ENCODE peak calls at places on chromosomes 4 and X, in four cellular contexts. One of them, this sample, is unnamed.

GRCh38 chr4:185343726-185344581 is 51.8 kb downstream of the LRP2BP start:
- DNase-seq in neuronal stem cell: no peak
- DNase-seq in left ventricle myocardium inferior: no peak
- DNase-seq in tibial artery: no peak
- DNase-seq in this sample: no peak

GRCh38 chr4:136281889-136282288 is 1250.4 kb downstream of the PCDH18 start:
- DNase-seq in neuronal stem cell: no peak
- DNase-seq in left ventricle myocardium inferior: no peak
- DNase-seq in tibial artery: no peak
- DNase-seq in this sample: no peak

GRCh38 chr4:100590308-100590707 is 72.5 kb upstream of the EMCN start:
- DNase-seq in neuronal stem cell: no peak
- DNase-seq in left ventricle myocardium inferior: no peak
- DNase-seq in tibial artery: no peak
- DNase-seq in this sample: no peak

GRCh38 chrX:24424948-24425347 is 40.1 kb upstream of the PDK3 start:
- DNase-seq in neuronal stem cell: no peak
- DNase-seq in left ventricle myocardium inferior: peak
- DNase-seq in tibial artery: peak
- DNase-seq in this sample: no peak

GRCh38 chr4:40471923-40472322 is 136.8 kb downstream of the CHRNA9 start:
- DNase-seq in neuronal stem cell: no peak
- DNase-seq in left ventricle myocardium inferior: no peak
- DNase-seq in tibial artery: no peak
- DNase-seq in this sample: no peak

GRCh38 chrX:11375614-11376119 is 82.5 kb downstream of the AMELX start:
- DNase-seq in neuronal stem cell: no peak
- DNase-seq in left ventricle myocardium inferior: no peak
- DNase-seq in tibial artery: no peak
- DNase-seq in this sample: no peak

GRCh38 chr4:156954598-156954997 is 17.0 kb downstream of the PDGFC start:
- DNase-seq in neuronal stem cell: no peak
- DNase-seq in left ventricle myocardium inferior: no peak
- DNase-seq in tibial artery: no peak
- DNase-seq in this sample: no peak

GRCh38 chrX:19640063-19640462 is 124.8 kb upstream of the MAP3K15 start:
- DNase-seq in neuronal stem cell: no peak
- DNase-seq in left ventricle myocardium inferior: no peak
- DNase-seq in tibial artery: no peak
- DNase-seq in this sample: no peak

GRCh38 chr4:106105697-106106096 is 210.3 kb downstream of the TBCK start:
- DNase-seq in neuronal stem cell: no peak
- DNase-seq in left ventricle myocardium inferior: no peak
- DNase-seq in tibial artery: no peak
- DNase-seq in this sample: no peak

GRCh38 chrX:120560405-120560841 is 339 bp downstream of the CUL4B start:
- DNase-seq in neuronal stem cell: no peak
- DNase-seq in left ventricle myocardium inferior: peak
- DNase-seq in tibial artery: peak
- DNase-seq in this sample: no peak

GRCh38 chrX:14630724-14631123 is 101.4 kb downstream of the GLRA2 start:
- DNase-seq in neuronal stem cell: no peak
- DNase-seq in left ventricle myocardium inferior: no peak
- DNase-seq in tibial artery: no peak
- DNase-seq in this sample: no peak

GRCh38 chrX:43706786-43707185 is 50.7 kb downstream of the MAOA start:
- DNase-seq in neuronal stem cell: no peak
- DNase-seq in left ventricle myocardium inferior: no peak
- DNase-seq in tibial artery: no peak
- DNase-seq in this sample: no peak

GRCh38 chr4:175280153-175280552 is 362.0 kb downstream of the ADAM29 start:
- DNase-seq in neuronal stem cell: no peak
- DNase-seq in left ventricle myocardium inferior: no peak
- DNase-seq in tibial artery: no peak
- DNase-seq in this sample: no peak

GRCh38 chr4:139300431-139301142 is 718 bp upstream of the NAA15 start:
- DNase-seq in neuronal stem cell: no peak
- DNase-seq in left ventricle myocardium inferior: no peak
- DNase-seq in tibial artery: no peak
- DNase-seq in this sample: no peak

GRCh38 chrX:18753603-18754002 is 46.2 kb downstream of the PPEF1 start:
- DNase-seq in neuronal stem cell: no peak
- DNase-seq in left ventricle myocardium inferior: no peak
- DNase-seq in tibial artery: no peak
- DNase-seq in this sample: no peak

GRCh38 chr4:88823058-88823919 is 125.7 kb upstream of the NAP1L5 start:
- DNase-seq in neuronal stem cell: peak
- DNase-seq in left ventricle myocardium inferior: peak
- DNase-seq in tibial artery: peak
- DNase-seq in this sample: no peak

GRCh38 chr4:111506706-111507105 is 638.5 kb upstream of the FAM241A start:
- DNase-seq in neuronal stem cell: no peak
- DNase-seq in left ventricle myocardium inferior: no peak
- DNase-seq in tibial artery: no peak
- DNase-seq in this sample: no peak

GRCh38 chrX:97109730-97110129 is 226.0 kb downstream of the RPA4 start:
- DNase-seq in neuronal stem cell: no peak
- DNase-seq in left ventricle myocardium inferior: no peak
- DNase-seq in tibial artery: no peak
- DNase-seq in this sample: no peak

GRCh38 chr4:125719987-125720386 is 405.2 kb downstream of the FAT4 start:
- DNase-seq in neuronal stem cell: no peak
- DNase-seq in left ventricle myocardium inferior: no peak
- DNase-seq in tibial artery: no peak
- DNase-seq in this sample: no peak

GRCh38 chr4:118772149-118773081 is 63.5 kb downstream of the SEC24D start:
- DNase-seq in neuronal stem cell: peak
- DNase-seq in left ventricle myocardium inferior: no peak
- DNase-seq in tibial artery: no peak
- DNase-seq in this sample: no peak

GRCh38 chrX:46306103-46306502 is 239.1 kb downstream of the ZNF674 start:
- DNase-seq in neuronal stem cell: no peak
- DNase-seq in left ventricle myocardium inferior: no peak
- DNase-seq in tibial artery: no peak
- DNase-seq in this sample: no peak

GRCh38 chr4:123299212-123299651 is 97.4 kb upstream of the SPRY1 start:
- DNase-seq in neuronal stem cell: no peak
- DNase-seq in left ventricle myocardium inferior: no peak
- DNase-seq in tibial artery: no peak
- DNase-seq in this sample: no peak

GRCh38 chr4:152780267-152780811 is 585 bp downstream of the ARFIP1 start:
- DNase-seq in neuronal stem cell: no peak
- DNase-seq in left ventricle myocardium inferior: peak
- DNase-seq in tibial artery: no peak
- DNase-seq in this sample: no peak

GRCh38 chr4:169253904-169254303 is 16.9 kb downstream of the SH3RF1 start:
- DNase-seq in neuronal stem cell: no peak
- DNase-seq in left ventricle myocardium inferior: no peak
- DNase-seq in tibial artery: no peak
- DNase-seq in this sample: no peak

GRCh38 chr4:128793859-128794667 is 15.4 kb upstream of the JADE1 start:
- DNase-seq in neuronal stem cell: no peak
- DNase-seq in left ventricle myocardium inferior: no peak
- DNase-seq in tibial artery: no peak
- DNase-seq in this sample: no peak

GRCh38 chrX:16207631-16208030 is 40.4 kb downstream of the MAGEB17 start:
- DNase-seq in neuronal stem cell: no peak
- DNase-seq in left ventricle myocardium inferior: no peak
- DNase-seq in tibial artery: no peak
- DNase-seq in this sample: no peak

GRCh38 chrX:5449323-5449722 is 779.3 kb downstream of the NLGN4X start:
- DNase-seq in neuronal stem cell: no peak
- DNase-seq in left ventricle myocardium inferior: no peak
- DNase-seq in tibial artery: no peak
- DNase-seq in this sample: no peak

GRCh38 chr4:113383111-113383785 is 333.8 kb downstream of the ANK2 start:
- DNase-seq in neuronal stem cell: no peak
- DNase-seq in left ventricle myocardium inferior: no peak
- DNase-seq in tibial artery: no peak
- DNase-seq in this sample: peak

GRCh38 chr4:123651127-123651526 is 254.5 kb downstream of the SPRY1 start:
- DNase-seq in neuronal stem cell: no peak
- DNase-seq in left ventricle myocardium inferior: no peak
- DNase-seq in tibial artery: no peak
- DNase-seq in this sample: no peak

GRCh38 chr4:53459548-53459947 is 82.1 kb downstream of the FIP1L1 start:
- DNase-seq in neuronal stem cell: no peak
- DNase-seq in left ventricle myocardium inferior: no peak
- DNase-seq in tibial artery: no peak
- DNase-seq in this sample: no peak

GRCh38 chr4:16693641-16694040 is 204.8 kb downstream of the LDB2 start:
- DNase-seq in neuronal stem cell: no peak
- DNase-seq in left ventricle myocardium inferior: no peak
- DNase-seq in tibial artery: no peak
- DNase-seq in this sample: no peak

GRCh38 chr4:169621754-169622481 is 1.5 kb downstream of the CLCN3 start:
- DNase-seq in neuronal stem cell: no peak
- DNase-seq in left ventricle myocardium inferior: no peak
- DNase-seq in tibial artery: no peak
- DNase-seq in this sample: no peak

GRCh38 chrX:109393859-109394258 is 88.0 kb downstream of the GUCY2F start:
- DNase-seq in neuronal stem cell: no peak
- DNase-seq in left ventricle myocardium inferior: no peak
- DNase-seq in tibial artery: no peak
- DNase-seq in this sample: no peak
- H3K27ac ChIP-seq in neuronal stem cell: no peak
- H3K27ac ChIP-seq in left ventricle myocardium inferior: no peak
- H3K27ac ChIP-seq in tibial artery: no peak
- H3K27ac ChIP-seq in this sample: no peak

GRCh38 chrX:1357993-1358392 is 21.4 kb downstream of the IL3RA start:
- DNase-seq in neuronal stem cell: no peak
- DNase-seq in left ventricle myocardium inferior: no peak
- DNase-seq in tibial artery: no peak
- DNase-seq in this sample: no peak
- H3K4me3 ChIP-seq in neuronal stem cell: no peak
- H3K4me3 ChIP-seq in left ventricle myocardium inferior: no peak
- H3K4me3 ChIP-seq in tibial artery: no peak
- H3K4me3 ChIP-seq in this sample: no peak

DNA sequence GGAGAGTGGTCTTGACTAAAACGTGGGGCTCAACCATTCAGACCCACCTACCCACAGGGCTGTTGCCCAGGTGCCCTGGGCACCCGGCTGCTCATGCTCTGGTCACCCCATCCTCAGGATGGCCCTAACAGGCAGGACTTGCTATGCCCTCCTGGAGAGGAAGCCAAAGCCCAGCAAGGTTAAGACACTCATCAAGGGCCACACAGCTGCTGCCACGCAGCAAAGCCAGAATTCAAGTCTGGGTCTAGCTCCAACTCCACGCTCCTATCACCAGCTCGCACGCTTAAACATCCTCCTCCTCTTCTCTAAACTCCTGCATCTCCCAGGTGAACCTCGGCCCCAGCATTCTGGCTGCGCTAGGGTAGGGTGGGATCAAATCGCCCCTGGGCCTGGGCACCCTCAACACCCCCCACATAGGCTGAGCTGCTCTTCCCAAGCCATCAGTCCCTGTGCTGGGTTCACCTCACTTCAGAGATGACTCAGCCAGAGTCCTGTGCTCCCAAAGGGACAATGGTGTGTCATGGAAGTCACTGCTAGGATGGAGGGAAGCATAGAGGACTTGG is 54.1 kb downstream of the PPP2R2C start:
- DNase-seq in neuronal stem cell: no peak
- DNase-seq in left ventricle myocardium inferior: no peak
- DNase-seq in tibial artery: no peak
- DNase-seq in this sample: no peak
- H3K27ac ChIP-seq in neuronal stem cell: no peak
- H3K27ac ChIP-seq in left ventricle myocardium inferior: no peak
- H3K27ac ChIP-seq in tibial artery: no peak
- H3K27ac ChIP-seq in this sample: no peak

DNA sequence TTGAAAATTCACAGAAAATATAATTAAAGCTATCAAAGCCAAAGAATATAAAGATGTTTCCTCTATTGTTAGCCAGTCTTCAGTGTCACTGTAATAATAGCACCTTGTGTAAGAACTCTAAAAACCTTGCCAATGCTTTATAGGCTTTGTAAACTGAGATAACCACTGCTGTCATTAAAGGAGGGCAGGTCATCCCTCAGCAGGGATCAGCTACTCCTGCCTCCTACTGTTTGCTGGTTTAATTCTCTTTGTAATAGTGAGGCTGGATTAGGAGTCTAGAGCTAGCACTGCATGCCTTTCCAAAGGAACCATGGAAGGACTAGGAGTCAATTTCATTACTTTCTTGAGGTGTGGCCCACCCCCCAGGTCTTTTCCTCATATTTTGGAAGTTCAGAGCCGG is 46.2 kb downstream of the FHIP1A start:
- DNase-seq in neuronal stem cell: peak
- DNase-seq in left ventricle myocardium inferior: no peak
- DNase-seq in tibial artery: no peak
- DNase-seq in this sample: no peak
- H3K4me3 ChIP-seq in neuronal stem cell: no peak
- H3K4me3 ChIP-seq in left ventricle myocardium inferior: no peak
- H3K4me3 ChIP-seq in tibial artery: no peak
- H3K4me3 ChIP-seq in this sample: no peak